ENCODE peak calls at places on chromosomes 11 and 22, in four cellular contexts. One of them, this sample, is unnamed.

GRCh38 chr11:32334822-32335221 is 100.5 kb downstream of the WT1 start:
- DNase-seq in stomach: no peak
- DNase-seq in osteoblast: no peak
- DNase-seq in cardiac muscle cell: no peak
- DNase-seq in this sample: peak; percentile 52

GRCh38 chr11:1839924-1840779 is 1.4 kb downstream of the TNNI2 start:
- DNase-seq in stomach: peak; percentile 46
- DNase-seq in cardiac muscle cell: no peak
- DNase-seq in osteoblast: no peak
- DNase-seq in this sample: peak; percentile 45

GRCh38 chr11:61913699-61914395 is 3.5 kb downstream of the RAB3IL1 start:
- DNase-seq in stomach: no peak
- DNase-seq in cardiac muscle cell: no peak
- DNase-seq in osteoblast: peak; percentile 73
- DNase-seq in this sample: peak; percentile 19

GRCh38 chr22:24827305-24827704 is 21.3 kb downstream of the SGSM1 start:
- DNase-seq in cardiac muscle cell: no peak
- DNase-seq in stomach: peak; percentile 83
- DNase-seq in osteoblast: no peak
- DNase-seq in this sample: peak; percentile 85

GRCh38 chr22:37021710-37022482 is 2.4 kb downstream of the MPST start:
- DNase-seq in stomach: peak; percentile 62
- DNase-seq in osteoblast: peak; percentile 95
- DNase-seq in cardiac muscle cell: peak; percentile 59
- DNase-seq in this sample: no peak

GRCh38 chr11:64382586-64382985 is 23.6 kb downstream of the RPS6KA4 start:
- DNase-seq in cardiac muscle cell: no peak
- DNase-seq in stomach: no peak
- DNase-seq in osteoblast: no peak
- DNase-seq in this sample: no peak

GRCh38 chr11:20310596-20311394 is 52.7 kb upstream of the HTATIP2 start:
- DNase-seq in stomach: no peak
- DNase-seq in cardiac muscle cell: no peak
- DNase-seq in osteoblast: no peak
- DNase-seq in this sample: no peak

GRCh38 chr11:107688322-107688918 is 23.4 kb downstream of the SLN start:
- DNase-seq in osteoblast: no peak
- DNase-seq in cardiac muscle cell: no peak
- DNase-seq in stomach: no peak
- DNase-seq in this sample: no peak

GRCh38 chr11:44734982-44735381 is 8.2 kb downstream of the TSPAN18 start:
- DNase-seq in cardiac muscle cell: no peak
- DNase-seq in stomach: no peak
- DNase-seq in osteoblast: no peak
- DNase-seq in this sample: no peak

GRCh38 chr11:122523841-122524531 is 131.5 kb upstream of the UBASH3B start:
- DNase-seq in cardiac muscle cell: peak; percentile 56
- DNase-seq in osteoblast: no peak
- DNase-seq in stomach: no peak
- DNase-seq in this sample: no peak

GRCh38 chr22:27866136-27867091 is 52.6 kb downstream of the PITPNB start:
- DNase-seq in cardiac muscle cell: no peak
- DNase-seq in stomach: peak; percentile 33
- DNase-seq in osteoblast: no peak
- DNase-seq in this sample: no peak

GRCh38 chr11:31995525-31996123 is 95.2 kb upstream of the RCN1 start:
- DNase-seq in cardiac muscle cell: no peak
- DNase-seq in osteoblast: no peak
- DNase-seq in stomach: no peak
- DNase-seq in this sample: no peak

GRCh38 chr11:73156114-73156513 is 14.0 kb upstream of the FCHSD2 start:
- DNase-seq in osteoblast: peak; percentile 34
- DNase-seq in stomach: no peak
- DNase-seq in cardiac muscle cell: no peak
- DNase-seq in this sample: no peak

GRCh38 chr11:73156686-73157085 is 14.6 kb upstream of the FCHSD2 start:
- DNase-seq in cardiac muscle cell: no peak
- DNase-seq in stomach: no peak
- DNase-seq in osteoblast: no peak
- DNase-seq in this sample: no peak

GRCh38 chr11:73152861-73153483 is 10.9 kb upstream of the FCHSD2 start:
- DNase-seq in stomach: peak; percentile 35
- DNase-seq in cardiac muscle cell: peak; percentile 59
- DNase-seq in osteoblast: no peak
- DNase-seq in this sample: peak; percentile 55

GRCh38 chr11:73152086-73152853 is 10.2 kb upstream of the FCHSD2 start:
- DNase-seq in osteoblast: no peak
- DNase-seq in cardiac muscle cell: no peak
- DNase-seq in stomach: peak; percentile 24
- DNase-seq in this sample: no peak

DNA sequence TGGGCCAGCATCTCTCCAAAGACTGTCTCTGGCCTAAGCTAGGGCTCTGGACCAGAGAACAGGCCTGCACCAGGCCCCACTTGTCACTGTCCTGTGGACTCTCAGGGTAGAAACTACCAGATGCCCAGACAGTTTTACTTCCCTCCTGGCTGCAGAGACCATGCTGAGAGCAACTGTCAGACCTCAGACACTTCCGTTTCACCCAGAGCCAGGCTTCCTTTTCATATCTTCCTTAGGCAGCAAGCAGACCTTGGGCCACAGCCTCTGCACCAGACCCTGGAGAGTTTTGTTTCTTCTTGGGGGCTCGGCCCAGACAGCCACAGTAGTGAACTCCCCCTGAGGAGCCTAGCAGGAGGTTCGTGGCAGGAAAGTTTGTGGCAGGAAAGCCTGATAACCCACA is 12.1 kb upstream of the FCHSD2 start:
- DNase-seq in stomach: no peak
- DNase-seq in cardiac muscle cell: no peak
- DNase-seq in osteoblast: no peak
- DNase-seq in this sample: no peak
- H3K4me3 ChIP-seq in stomach: no peak overlapping the region
- H3K4me3 ChIP-seq in cardiac muscle cell: no peak overlapping the region
- H3K4me3 ChIP-seq in osteoblast: no peak overlapping the region
- H3K4me3 ChIP-seq in this sample: no peak overlapping the region

DNA sequence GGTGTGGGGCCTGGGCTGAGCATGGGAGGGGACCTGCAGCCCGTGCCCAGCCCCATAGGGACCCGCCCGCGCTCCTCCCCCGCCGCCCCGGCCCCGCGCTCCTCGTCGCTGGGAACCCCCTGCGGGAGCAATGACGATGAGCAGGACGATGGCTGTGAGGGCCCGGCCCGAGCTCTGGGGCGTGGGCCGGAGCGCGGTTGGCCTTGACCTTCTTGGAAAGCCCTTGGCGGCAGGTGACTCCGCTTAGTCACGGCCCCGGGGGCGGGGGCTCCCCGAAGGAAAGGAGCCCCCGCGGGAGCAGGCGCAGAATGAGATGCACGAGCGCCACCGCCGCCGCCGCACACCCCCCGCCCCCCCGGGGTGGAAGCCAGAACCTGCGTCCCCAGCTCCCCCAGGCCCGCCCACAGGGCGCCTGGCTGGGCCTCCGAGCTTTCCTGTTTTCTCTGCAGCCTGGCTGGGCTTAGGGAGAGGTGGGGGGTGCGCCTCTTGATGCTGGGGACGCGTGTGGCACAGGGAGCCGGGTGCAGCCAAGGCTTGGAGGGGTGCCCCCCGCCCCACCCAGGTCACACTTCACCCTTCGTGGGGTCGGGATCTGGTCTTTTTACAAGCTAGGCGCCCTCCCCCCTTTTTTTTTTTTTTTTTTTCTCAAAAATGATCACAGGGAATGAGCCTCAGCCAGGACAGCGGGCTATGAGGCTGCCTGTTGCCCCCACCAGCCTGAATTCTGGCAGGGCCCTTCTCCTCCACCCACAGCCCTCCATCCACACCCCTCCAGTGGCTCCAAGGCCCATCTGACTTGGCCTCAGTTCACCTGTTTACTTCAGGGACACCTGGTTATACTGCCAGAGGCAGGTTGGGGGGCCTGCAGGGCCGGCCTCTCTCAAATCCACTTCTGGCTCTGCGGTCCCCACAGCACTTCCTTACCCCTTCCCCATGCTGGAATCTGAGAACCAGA is 17.9 kb downstream of the CRELD2 start:
- DNase-seq in cardiac muscle cell: peak; percentile 90
- DNase-seq in stomach: peak; percentile 95
- DNase-seq in osteoblast: peak; percentile 97
- DNase-seq in this sample: peak; percentile 96
- H3K4me1 ChIP-seq in cardiac muscle cell: peaks cover 35% of the 10 kb centered on the region
- H3K4me1 ChIP-seq in stomach: peaks cover 77% of the 10 kb centered on the region
- H3K4me1 ChIP-seq in osteoblast: peaks cover 3% of the 10 kb centered on the region
- H3K4me1 ChIP-seq in this sample: peaks cover 36% of the 10 kb centered on the region

DNA sequence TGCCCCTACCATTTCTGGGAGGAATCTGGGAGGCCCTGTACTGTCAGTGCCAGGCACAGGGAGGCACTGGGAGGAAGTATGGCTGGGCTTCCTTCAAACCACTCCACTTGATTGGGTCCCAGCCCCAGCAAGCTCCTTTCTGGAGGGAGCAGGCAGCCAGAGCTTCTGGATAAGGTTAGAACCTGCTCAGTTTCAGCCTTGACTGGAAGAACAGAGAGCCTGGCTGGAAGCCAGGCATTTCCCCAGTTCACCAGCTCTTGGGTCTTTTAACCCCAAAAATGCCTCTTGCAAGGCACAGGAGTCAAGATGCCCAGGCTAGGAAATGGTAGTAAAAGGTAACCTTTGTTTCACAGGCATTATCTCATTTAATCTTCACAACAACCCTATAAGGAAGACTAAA is 9.0 kb upstream of the KCTD14 start:
- DNase-seq in osteoblast: no peak
- DNase-seq in stomach: peak; percentile 72
- DNase-seq in cardiac muscle cell: no peak
- DNase-seq in this sample: no peak
- TF ChIP-seq CTCF in osteoblast: no peak
- TF ChIP-seq CTCF in stomach: no peak
- TF ChIP-seq CTCF in cardiac muscle cell: no peak
- TF ChIP-seq CTCF in this sample: no peak

GRCh38 chr22:21837184-21837979 is 30.1 kb downstream of the MAPK1 start:
- DNase-seq in cardiac muscle cell: peak; percentile 62
- DNase-seq in osteoblast: peak; percentile 92
- DNase-seq in stomach: no peak
- DNase-seq in this sample: no peak

GRCh38 chr22:21839765-21840140 is 27.7 kb downstream of the MAPK1 start:
- DNase-seq in cardiac muscle cell: no peak
- DNase-seq in osteoblast: no peak
- DNase-seq in stomach: no peak
- DNase-seq in this sample: no peak

GRCh38 chr22:21841422-21841821 is 26.0 kb downstream of the MAPK1 start:
- DNase-seq in cardiac muscle cell: no peak
- DNase-seq in osteoblast: no peak
- DNase-seq in stomach: no peak
- DNase-seq in this sample: no peak

GRCh38 chr22:21842946-21843345 is 24.5 kb downstream of the MAPK1 start:
- DNase-seq in osteoblast: no peak
- DNase-seq in stomach: no peak
- DNase-seq in cardiac muscle cell: no peak
- DNase-seq in this sample: no peak

DNA sequence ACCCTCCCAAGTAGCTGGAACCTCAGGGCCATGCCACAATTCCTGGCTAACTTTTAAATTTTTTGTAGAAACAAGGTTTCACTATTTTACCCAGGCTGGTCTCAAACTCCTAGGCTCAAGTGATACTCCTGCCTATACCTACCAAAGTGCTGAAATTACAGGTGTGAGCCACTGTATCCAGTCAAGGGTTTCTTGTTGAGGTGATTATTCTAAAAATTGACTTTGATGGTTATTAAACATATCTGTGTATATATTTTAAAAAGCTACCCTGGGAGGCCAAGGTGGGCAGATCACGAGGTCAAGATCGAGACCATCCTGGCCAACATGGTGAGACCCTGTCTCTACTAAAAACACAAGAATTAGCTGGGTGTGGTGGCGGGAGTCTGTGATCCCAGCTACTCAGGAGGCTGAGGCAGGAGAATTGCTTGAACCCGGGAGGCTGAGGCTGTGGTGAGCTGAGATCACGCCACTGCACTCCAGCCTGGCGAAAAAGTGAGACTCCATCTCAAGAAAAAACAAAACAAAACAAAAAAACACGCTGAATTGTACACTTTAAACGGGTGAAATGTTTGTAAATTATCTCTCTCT is 27.1 kb downstream of the MAPK1 start:
- DNase-seq in stomach: no peak
- DNase-seq in osteoblast: no peak
- DNase-seq in cardiac muscle cell: no peak
- DNase-seq in this sample: no peak
- H3K4me3 ChIP-seq in stomach: no peak overlapping the region
- H3K4me3 ChIP-seq in osteoblast: no peak overlapping the region
- H3K4me3 ChIP-seq in cardiac muscle cell: no peak overlapping the region
- H3K4me3 ChIP-seq in this sample: no peak overlapping the region

DNA sequence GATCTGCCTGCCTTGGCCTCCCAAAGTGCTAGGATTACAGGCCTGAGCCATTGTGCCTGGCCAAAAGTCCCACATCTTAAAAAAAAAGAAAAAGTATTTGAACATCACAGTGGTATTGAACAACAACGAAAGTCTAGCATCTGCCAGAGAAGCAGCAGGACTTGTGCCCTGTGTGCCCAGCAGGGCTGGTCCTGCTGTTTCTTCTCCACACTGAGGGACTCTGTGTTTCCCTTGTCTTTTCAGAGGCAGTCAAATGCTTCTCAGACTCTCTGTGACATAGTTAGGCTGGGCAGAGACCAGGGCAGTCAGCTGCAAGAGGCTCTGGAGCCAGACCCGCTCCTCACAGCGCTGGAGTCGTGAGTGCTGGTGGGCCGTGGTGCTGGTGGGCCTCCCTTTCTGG is 56.2 kb downstream of the SBF1 start:
- DNase-seq in cardiac muscle cell: no peak
- DNase-seq in stomach: no peak
- DNase-seq in osteoblast: peak; percentile 50
- DNase-seq in this sample: no peak
- H3K4me1 ChIP-seq in cardiac muscle cell: no peaks in the 10 kb centered on the region
- H3K4me1 ChIP-seq in stomach: no peaks in the 10 kb centered on the region
- H3K4me1 ChIP-seq in osteoblast: no peaks in the 10 kb centered on the region
- H3K4me1 ChIP-seq in this sample: no peaks in the 10 kb centered on the region

DNA sequence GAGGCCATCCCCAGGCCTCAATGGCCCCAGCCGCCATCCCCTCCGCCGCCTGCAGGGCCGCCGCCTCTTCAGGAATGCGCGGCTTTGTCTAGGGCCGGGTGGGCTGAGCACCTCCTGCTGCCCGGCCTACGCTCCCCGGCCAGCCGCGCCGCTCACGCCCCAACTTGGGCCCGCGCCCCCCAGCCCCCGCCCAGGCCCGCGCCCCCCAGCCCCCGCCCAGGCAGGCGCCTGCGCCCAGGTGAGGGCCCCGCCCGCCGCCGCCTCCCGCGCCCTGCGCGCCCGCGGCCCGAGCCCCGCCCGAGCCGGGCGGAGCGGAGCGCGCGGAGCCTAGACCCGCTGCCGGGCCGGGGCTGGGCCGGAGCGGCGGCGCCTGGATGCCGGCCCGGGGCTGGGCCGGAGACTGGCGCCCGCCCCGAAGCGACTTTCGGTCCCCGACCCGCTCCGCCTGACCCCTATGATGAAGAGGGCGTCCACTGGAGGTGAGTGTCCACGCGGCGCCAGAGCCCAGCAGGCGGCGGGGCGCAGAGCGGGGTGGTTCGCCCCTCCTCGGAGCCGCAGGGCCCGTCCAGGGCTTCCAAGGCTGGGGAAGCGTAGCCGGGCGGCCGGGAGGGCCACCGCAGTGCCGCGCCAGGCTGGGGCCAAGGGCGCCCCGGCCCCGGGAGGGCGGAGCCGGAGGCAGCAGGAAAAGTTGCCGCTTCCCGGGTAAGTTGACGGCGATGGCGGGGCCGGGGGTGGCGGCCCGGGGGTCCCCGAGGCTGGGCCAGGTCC is 34.3 kb upstream of the PRODH start:
- DNase-seq in stomach: no peak
- DNase-seq in osteoblast: peak; percentile 73
- DNase-seq in cardiac muscle cell: peak; percentile 62
- DNase-seq in this sample: no peak
- TF ChIP-seq CTCF in stomach: no peak
- TF ChIP-seq CTCF in osteoblast: no peak
- TF ChIP-seq CTCF in cardiac muscle cell: no peak
- TF ChIP-seq CTCF in this sample: no peak